ENCODE peak calls at places on chromosomes 2 and 18, in seven cellular contexts. I, S, J, W, X, G and H are unnamed samples. For H3K9me3, the result is how much of the 10 kb centered on the place peaks cover.

GRCh38 chr18:3402962-3403585 is 46.9 kb upstream of the TGIF1 start:
- DNase-seq in I (no peak), S (no peak), J (no peak), W (no peak), X (no peak), G (peak), H (no peak)

GRCh38 chr18:48166971-48167370 is 236.5 kb upstream of the SMAD2 start:
- DNase-seq in I (no peak), S (peak), J (no peak), W (peak), X (no peak), G (no peak), H (no peak)

GRCh38 chr2:64838817-64839216 is 150.4 kb upstream of the SLC1A4 start:
- DNase-seq in I (peak), S (no peak), J (no peak), W (no peak), X (no peak), G (peak), H (peak)

GRCh38 chr2:26581991-26582842 is 58.9 kb downstream of the CIB4 start:
- DNase-seq in I (no peak), S (peak), J (no peak), W (no peak), X (no peak), G (no peak), H (no peak)

GRCh38 chr2:155223781-155224406 is 525.4 kb downstream of the KCNJ3 start:
- DNase-seq in I (peak), S (no peak), J (no peak), W (no peak), X (no peak), G (no peak), H (no peak)

GRCh38 chr2:147469471-147469870 is 375.4 kb upstream of the ACVR2A start:
- DNase-seq in I (no peak), S (no peak), J (no peak), W (no peak), X (no peak), G (no peak), H (no peak)

GRCh38 chr2:22944141-22944540 is 440.8 kb upstream of the KLHL29 start:
- DNase-seq in I (no peak), S (no peak), J (no peak), W (no peak), X (no peak), G (no peak), H (no peak)

GRCh38 chr2:201149064-201149820 is 33.3 kb downstream of the CFLAR start:
- DNase-seq in I (peak), S (no peak), J (no peak), W (no peak), X (no peak), G (peak), H (no peak)

GRCh38 chr2:42032796-42033195 is 15.0 kb upstream of the PKDCC start:
- DNase-seq in I (no peak), S (no peak), J (no peak), W (no peak), X (no peak), G (no peak), H (no peak)

GRCh38 chr2:212066546-212066945 is 472.1 kb downstream of the ERBB4 start:
- DNase-seq in I (no peak), S (no peak), J (no peak), W (no peak), X (no peak), G (no peak), H (no peak)

GRCh38 chr18:38932752-38933151 is 1367.2 kb upstream of the CELF4 start:
- DNase-seq in I (no peak), S (no peak), J (no peak), W (no peak), X (no peak), G (no peak), H (no peak)

GRCh38 chr2:238170386-238171071 is 11.8 kb downstream of the ERFE start:
- DNase-seq in I (no peak), S (no peak), J (no peak), W (no peak), X (no peak), G (no peak), H (no peak)

GRCh38 chr18:48580066-48580465 is 41.2 kb downstream of the CTIF start:
- DNase-seq in I (no peak), S (no peak), J (no peak), W (peak), X (no peak), G (no peak), H (no peak)

GRCh38 chr2:120736202-120736954 is 710 bp downstream of the GLI2 start:
- DNase-seq in I (peak), S (peak), J (no peak), W (no peak), X (no peak), G (no peak), H (peak)

GRCh38 chr2:27236626-27237025 is 19.5 kb downstream of the CAD start:
- DNase-seq in I (no peak), S (no peak), J (no peak), W (no peak), X (no peak), G (no peak), H (no peak)

GRCh38 chr2:206442854-206443734 is at the start of gene ADAM23:
- DNase-seq in I (peak), S (no peak), J (no peak), W (no peak), X (peak), G (peak), H (peak)

GRCh38 chr18:48546411-48546810 is 7.6 kb downstream of the CTIF start:
- DNase-seq in I (no peak), S (no peak), J (no peak), W (no peak), X (no peak), G (peak), H (no peak)

GRCh38 chr18:23189768-23190661 is 54.7 kb downstream of the CABLES1 start:
- DNase-seq in I (no peak), S (peak), J (no peak), W (peak), X (no peak), G (no peak), H (no peak)

GRCh38 chr2:172333206-172333605 is 94.2 kb upstream of the ITGA6 start:
- DNase-seq in I (no peak), S (no peak), J (no peak), W (no peak), X (no peak), G (no peak), H (no peak)

GRCh38 chr2:164302786-164303185 is 318.5 kb downstream of the GRB14 start:
- DNase-seq in I (no peak), S (no peak), J (no peak), W (no peak), X (no peak), G (no peak), H (no peak)

GRCh38 chr2:77018219-77018618 is 504.0 kb downstream of the LRRTM4 start:
- DNase-seq in I (no peak), S (no peak), J (no peak), W (no peak), X (no peak), G (no peak), H (no peak)

GRCh38 chr2:124024491-124025348 is at the start of gene CNTNAP5:
- DNase-seq in I (no peak), S (peak), J (no peak), W (peak), X (no peak), G (no peak), H (peak)

GRCh38 chr18:57441395-57441794 is 6.2 kb downstream of the ONECUT2 start:
- DNase-seq in I (no peak), S (no peak), J (no peak), W (peak), X (no peak), G (peak), H (no peak)

GRCh38 chr2:32235315-32235714 is 29.4 kb downstream of the NLRC4 start:
- DNase-seq in I (no peak), S (no peak), J (peak), W (no peak), X (no peak), G (peak), H (no peak)

GRCh38 chr2:29528891-29529520 is 392.4 kb downstream of the ALK start:
- DNase-seq in I (no peak), S (no peak), J (no peak), W (no peak), X (peak), G (peak), H (peak)

GRCh38 chr2:208147008-208147407 is 1.1 kb upstream of the CRYGB start:
- DNase-seq in I (no peak), S (no peak), J (no peak), W (no peak), X (no peak), G (no peak), H (no peak)

GRCh38 chr2:217622205-217622621 is 380.6 kb downstream of the TNS1 start:
- DNase-seq in I (no peak), S (no peak), J (no peak), W (no peak), X (no peak), G (peak), H (no peak)

DNA sequence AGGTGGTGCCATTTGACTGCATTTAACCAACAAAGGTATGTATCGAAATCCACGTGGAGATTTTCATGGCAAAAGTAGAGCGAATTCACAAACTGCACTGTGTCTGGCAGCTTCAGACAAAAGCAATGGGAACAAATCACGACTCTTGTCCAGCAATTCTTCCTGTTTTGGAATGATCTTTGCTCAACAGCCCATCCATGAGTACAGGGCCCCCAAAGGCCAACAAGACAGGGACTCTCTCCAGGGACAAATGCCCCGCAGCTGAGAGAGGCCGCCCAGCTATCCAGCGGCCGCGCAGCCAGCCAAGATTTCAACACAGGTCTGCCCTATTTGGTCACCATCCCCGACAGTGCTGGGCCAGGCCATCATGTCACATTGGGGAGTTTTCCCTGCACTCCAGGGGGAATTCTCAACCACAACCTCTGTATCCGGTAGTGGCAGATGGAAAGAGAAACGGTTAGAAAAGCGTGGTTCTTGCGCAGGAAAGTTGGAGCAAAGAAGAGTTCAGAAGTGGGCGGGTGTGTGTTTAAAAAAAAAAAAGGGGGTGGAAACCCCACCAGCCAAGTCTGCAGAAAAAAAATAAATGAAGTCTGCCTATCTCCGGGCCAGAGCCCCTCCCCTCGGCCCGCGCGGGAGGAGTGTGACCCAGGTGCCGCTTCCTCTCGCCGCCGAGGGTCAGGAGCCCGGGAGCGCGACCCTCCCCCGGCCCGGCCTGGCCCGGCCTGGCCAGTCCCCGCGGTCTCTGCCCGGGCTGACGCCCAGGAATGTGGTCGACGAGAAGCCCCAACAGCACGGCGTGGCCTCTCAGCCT is at the start of gene GYPC:
- DNase-seq in I (no peak), S (peak), J (peak), W (peak), X (peak), G (peak), H (peak)
- TF ChIP-seq POLR2A in I (no peak), S (no peak), J (no peak), W (no peak), X (peak), G (no peak), H (no peak)

GRCh38 chr18:59994357-59994756 is 94.6 kb downstream of the PMAIP1 start:
- DNase-seq in I (no peak), S (no peak), J (no peak), W (no peak), X (no peak), G (peak), H (no peak)
- TF ChIP-seq CTCF in I (peak), S (no peak), J (no peak), W (no peak), X (no peak), G (no peak), H (no peak)

GRCh38 chr2:85706063-85706462 is 11.9 kb downstream of the GNLY start:
- DNase-seq in I (no peak), S (no peak), J (no peak), W (no peak), X (no peak), G (no peak), H (no peak)

GRCh38 chr2:85705680-85706039 is 11.5 kb downstream of the GNLY start:
- DNase-seq in I (no peak), S (no peak), J (peak), W (no peak), X (peak), G (peak), H (no peak)

GRCh38 chr2:85706604-85707296 is 12.6 kb downstream of the GNLY start:
- DNase-seq in I (no peak), S (no peak), J (no peak), W (no peak), X (peak), G (no peak), H (no peak)

GRCh38 chr2:85708641-85709040 is 14.5 kb downstream of the GNLY start:
- DNase-seq in I (no peak), S (no peak), J (no peak), W (no peak), X (peak), G (no peak), H (no peak)

GRCh38 chr2:85707304-85707703 is 13.1 kb downstream of the GNLY start:
- DNase-seq in I (peak), S (no peak), J (peak), W (no peak), X (peak), G (peak), H (no peak)
- H3K9me3 ChIP-seq in I (under half), S (under half), J (under half), W (under half), X (under half), G (under half), H (under half)

GRCh38 chr2:17122887-17123501 is 395.2 kb downstream of the RAD51AP2 start:
- DNase-seq in I (no peak), S (no peak), J (no peak), W (no peak), X (no peak), G (no peak), H (no peak)

GRCh38 chr2:17124575-17125318 is 393.5 kb downstream of the RAD51AP2 start:
- DNase-seq in I (no peak), S (no peak), J (no peak), W (no peak), X (no peak), G (no peak), H (no peak)

GRCh38 chr2:17125989-17126620 is 392.1 kb downstream of the RAD51AP2 start:
- DNase-seq in I (no peak), S (no peak), J (no peak), W (no peak), X (no peak), G (no peak), H (no peak)
- TF ChIP-seq POLR2A in I (no peak), S (no peak), J (no peak), W (no peak), X (no peak), G (no peak), H (no peak)

DNA sequence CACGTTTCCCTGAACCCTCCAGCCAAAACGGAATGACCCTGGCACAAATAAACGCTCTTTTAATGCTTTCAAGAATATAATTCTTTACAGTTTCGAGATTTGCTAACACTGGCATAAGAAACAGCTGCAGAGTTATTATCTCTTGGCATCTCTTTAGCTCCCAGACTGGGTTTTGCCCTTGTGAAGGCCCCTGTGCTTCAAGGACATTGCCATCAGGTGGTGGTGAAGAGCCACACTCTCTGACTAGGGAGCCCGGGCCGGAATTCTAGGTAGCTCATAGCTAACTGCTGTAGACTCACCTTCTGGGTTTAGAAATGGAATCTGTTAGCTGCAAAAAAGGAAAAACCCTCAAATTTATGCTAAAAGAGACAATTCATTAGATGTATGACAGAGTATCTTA is 13.3 kb upstream of the GALNT14 start:
- DNase-seq in I (no peak), S (no peak), J (no peak), W (no peak), X (no peak), G (no peak), H (no peak)
- TF ChIP-seq CTCF in I (peak), S (no peak), J (no peak), W (no peak), X (no peak), G (peak), H (no peak)

DNA sequence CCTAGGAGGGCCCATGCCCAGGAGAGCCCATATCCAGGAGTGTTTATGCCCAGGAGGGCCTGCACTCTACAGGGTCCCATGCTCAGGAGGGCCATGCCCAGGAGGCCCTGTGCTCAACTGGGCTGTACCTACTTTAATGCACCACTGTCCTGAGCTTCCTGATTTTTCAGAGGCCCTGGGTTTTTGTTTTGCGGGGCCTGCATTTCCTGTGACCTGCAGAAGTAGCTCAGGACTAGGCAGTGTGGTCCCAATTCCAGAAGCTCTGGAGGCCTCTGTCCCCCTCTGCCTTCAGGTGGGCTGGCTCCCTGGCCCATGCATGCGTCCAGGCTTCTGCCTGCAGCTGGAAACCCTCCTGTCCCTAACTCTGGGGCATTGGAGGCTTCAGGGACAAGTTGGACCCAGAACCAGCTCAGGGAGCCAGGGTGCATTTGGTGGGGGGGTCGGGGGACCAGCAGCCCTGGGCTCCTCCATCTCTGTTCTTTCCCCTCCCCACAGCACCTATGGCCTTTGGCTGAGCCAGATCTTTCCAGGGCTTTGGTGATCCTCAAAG is 10.8 kb downstream of the GPR35 start:
- DNase-seq in I (no peak), S (peak), J (no peak), W (peak), X (no peak), G (no peak), H (peak)
- H3K9me3 ChIP-seq in I (under half), S (under half), J (under half), W (under half), X (under half), G (under half), H (under half)

GRCh38 chr2:136118819-136119716 is 1.1 kb upstream of the CXCR4 start:
- DNase-seq in I (no peak), S (peak), J (peak), W (peak), X (peak), G (no peak), H (peak)
- TF ChIP-seq POLR2A in I (no peak), S (peak), J (no peak), W (peak), X (no peak), G (no peak), H (no peak)

GRCh38 chr18:6729247-6730091 is at the start of gene ARHGAP28:
- DNase-seq in I (peak), S (peak), J (peak), W (peak), X (peak), G (peak), H (peak)

GRCh38 chr18:6728809-6729246 is 688 bp upstream of the ARHGAP28 start:
- DNase-seq in I (no peak), S (no peak), J (no peak), W (no peak), X (no peak), G (no peak), H (no peak)

GRCh38 chr18:6731197-6731596 is 1.7 kb downstream of the ARHGAP28 start:
- DNase-seq in I (no peak), S (no peak), J (no peak), W (no peak), X (peak), G (peak), H (no peak)

GRCh38 chr18:6734746-6735430 is 5.4 kb downstream of the ARHGAP28 start:
- DNase-seq in I (no peak), S (no peak), J (no peak), W (no peak), X (no peak), G (peak), H (no peak)

DNA sequence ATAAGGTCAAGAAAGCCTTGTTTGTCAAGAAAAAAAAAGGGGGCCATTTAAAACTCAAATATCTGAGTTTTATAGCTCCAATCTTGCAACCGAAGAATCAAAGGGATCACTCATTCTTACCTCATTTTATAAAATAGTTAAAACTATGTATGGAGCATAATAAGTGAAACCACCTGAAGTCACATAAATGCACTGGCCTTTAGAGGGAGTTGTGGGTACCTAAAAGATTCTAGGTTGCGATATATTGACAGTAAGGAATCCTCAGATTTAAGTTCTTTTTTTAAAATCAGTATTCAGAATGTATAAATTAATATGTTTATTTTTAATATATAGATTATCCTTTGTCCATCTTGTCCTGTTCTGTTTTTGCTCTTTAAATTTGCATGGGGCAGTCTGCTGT is 3.4 kb downstream of the ARHGAP28 start:
- DNase-seq in I (no peak), S (no peak), J (no peak), W (no peak), X (no peak), G (no peak), H (no peak)
- TF ChIP-seq CTCF in I (no peak), S (no peak), J (no peak), W (no peak), X (no peak), G (no peak), H (no peak)

DNA sequence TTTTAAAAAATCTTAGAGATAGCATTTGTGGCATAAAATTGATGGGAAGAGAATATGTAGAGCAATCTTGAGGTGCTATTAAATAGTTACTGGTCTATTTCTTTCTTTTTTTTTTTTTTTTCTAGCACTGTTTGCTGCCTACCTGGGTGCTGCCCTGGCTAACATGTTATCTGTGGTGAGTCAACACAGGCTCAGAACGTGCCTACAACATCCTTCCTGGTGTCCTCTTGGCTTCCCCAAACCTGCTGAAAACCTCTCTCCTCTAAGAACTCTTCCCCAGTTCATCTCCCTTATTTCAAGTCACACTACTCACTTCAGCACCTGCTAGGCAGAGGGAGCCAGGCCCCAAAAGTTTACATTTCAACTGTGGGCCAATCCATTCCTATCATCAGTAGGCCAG is 45.1 kb upstream of the SLC14A1 start:
- DNase-seq in I (no peak), S (no peak), J (no peak), W (no peak), X (no peak), G (no peak), H (no peak)
- H3K9me3 ChIP-seq in I (under half), S (under half), J (under half), W (under half), X (under half), G (under half), H (under half)